ENCODE peak calls at places on chromosome 19, in nine cellular contexts. U, V, L, D, W, I, G, S and J are unnamed samples.
A peak's percentile ranks its signal among the peaks of the same experiment; 100 is the strongest.

GRCh38 chr19:33150852-33151518 is 19.1 kb downstream of the WDR88 start:
- DNase-seq in U (no peak), V (no peak), L (no peak), D (no peak), W (no peak), I (no peak), G (no peak), S (no peak), J (no peak)

GRCh38 chr19:19459707-19460251 is 54.3 kb downstream of the GATAD2A start:
- DNase-seq in U (peak; percentile 82), V (peak; percentile 79), L (no peak), D (no peak), W (no peak), I (peak; percentile 77), G (no peak), S (peak; percentile 41), J (peak; percentile 39)

GRCh38 chr19:17943284-17944221 is 10.7 kb downstream of the CCDC124 start:
- DNase-seq in U (peak; percentile 72), V (no peak), L (no peak), D (no peak), W (no peak), I (no peak), G (no peak), S (no peak), J (no peak)

GRCh38 chr19:19115954-19116353 is 22.3 kb downstream of the TMEM161A start:
- DNase-seq in U (peak; percentile 37), V (no peak), L (peak; percentile 86), D (no peak), W (peak; percentile 54), I (no peak), G (peak; percentile 21), S (peak; percentile 29), J (peak; percentile 58)

GRCh38 chr19:32691291-32691951 is at the start of gene NUDT19:
- DNase-seq in U (peak; percentile 88), V (peak; percentile 87), L (peak; percentile 92), D (peak; percentile 89), W (peak; percentile 89), I (peak; percentile 92), G (no peak), S (peak; percentile 89), J (peak; percentile 87)

GRCh38 chr19:40601061-40601973 is at the start of gene LTBP4:
- DNase-seq in U (peak; percentile 59), V (no peak), L (no peak), D (no peak), W (peak; percentile 67), I (peak; percentile 73), G (no peak), S (no peak), J (peak; percentile 57)

GRCh38 chr19:4327252-4327876 is 11.3 kb downstream of the STAP2 start:
- DNase-seq in U (peak; percentile 90), V (peak; percentile 65), L (no peak), D (peak; percentile 91), W (peak; percentile 78), I (peak; percentile 89), G (no peak), S (peak; percentile 86), J (peak; percentile 83)

GRCh38 chr19:10389863-10390262 is 9.5 kb upstream of the TYK2 start:
- DNase-seq in U (peak; percentile 56), V (no peak), L (peak; percentile 24), D (no peak), W (no peak), I (no peak), G (no peak), S (no peak), J (peak; percentile 53)

GRCh38 chr19:36771275-36772231 is 1.1 kb downstream of the ZNF850 start:
- DNase-seq in U (peak; percentile 82), V (peak; percentile 65), L (no peak), D (peak; percentile 70), W (peak; percentile 62), I (peak; percentile 58), G (peak; percentile 49), S (peak; percentile 62), J (peak; percentile 84)

GRCh38 chr19:892243-892996 is 567 bp downstream of the MED16 start:
- DNase-seq in U (peak; percentile 52), V (no peak), L (no peak), D (no peak), W (no peak), I (peak; percentile 82), G (no peak), S (no peak), J (peak; percentile 51)

GRCh38 chr19:7450243-7451223 is 38.3 kb downstream of the PEX11G start:
- DNase-seq in U (peak; percentile 48), V (no peak), L (no peak), D (no peak), W (no peak), I (no peak), G (peak; percentile 43), S (no peak), J (no peak)

GRCh38 chr19:56253737-56254136 is 18.8 kb upstream of the EDDM13 start:
- DNase-seq in U (peak; percentile 68), V (peak; percentile 29), L (no peak), D (no peak), W (no peak), I (no peak), G (peak; percentile 21), S (no peak), J (no peak)

GRCh38 chr19:29904017-29904416 is 38.0 kb upstream of the URI1 start:
- DNase-seq in U (no peak), V (no peak), L (no peak), D (no peak), W (no peak), I (no peak), G (no peak), S (no peak), J (no peak)

GRCh38 chr19:925912-926594 is at the start of gene ARID3A:
- DNase-seq in U (peak; percentile 75), V (no peak), L (peak; percentile 64), D (no peak), W (peak; percentile 51), I (no peak), G (no peak), S (peak; percentile 56), J (peak; percentile 66)

GRCh38 chr19:33947565-33947964 is 150.9 kb downstream of the KCTD15 start:
- DNase-seq in U (no peak), V (no peak), L (no peak), D (no peak), W (no peak), I (no peak), G (no peak), S (no peak), J (no peak)

GRCh38 chr19:38211206-38211605 is 12.8 kb downstream of the DPF1 start:
- DNase-seq in U (no peak), V (no peak), L (no peak), D (no peak), W (no peak), I (no peak), G (no peak), S (no peak), J (no peak)
- H3K4me3 ChIP-seq in U (peak overlapping the region; percentile 32), V (peak overlapping the region; percentile 45), L (no peak overlapping the region), D (peak overlapping the region; percentile 33), W (no peak overlapping the region), I (no peak overlapping the region), G (no peak overlapping the region), S (peak overlapping the region; percentile 22), J (peak overlapping the region; percentile 46)

GRCh38 chr19:35739275-35740107 is 2.8 kb downstream of the IGFLR1 start:
- DNase-seq in U (no peak), V (no peak), L (no peak), D (no peak), W (no peak), I (no peak), G (no peak), S (no peak), J (no peak)

GRCh38 chr19:35740423-35741215 is 1.6 kb downstream of the IGFLR1 start:
- DNase-seq in U (peak; percentile 99), V (peak; percentile 96), L (peak; percentile 99), D (peak; percentile 99), W (peak; percentile 99), I (peak; percentile 99), G (peak; percentile 86), S (peak; percentile 98), J (peak; percentile 99)

GRCh38 chr19:35738887-35739229 is 3.4 kb downstream of the IGFLR1 start:
- DNase-seq in U (no peak), V (no peak), L (no peak), D (no peak), W (no peak), I (no peak), G (no peak), S (no peak), J (no peak)

GRCh38 chr19:35741216-35741541 is 1.1 kb downstream of the IGFLR1 start:
- DNase-seq in U (no peak), V (no peak), L (no peak), D (no peak), W (no peak), I (no peak), G (no peak), S (no peak), J (no peak)

GRCh38 chr19:35740108-35740422 is 2.2 kb downstream of the IGFLR1 start:
- DNase-seq in U (no peak), V (no peak), L (no peak), D (no peak), W (no peak), I (no peak), G (no peak), S (no peak), J (no peak)
- TF ChIP-seq CTCF in U (no peak), V (no peak), L (no peak), D (no peak), W (no peak), I (no peak), G (no peak), S (no peak), J (no peak)

GRCh38 chr19:50558039-50558438 is 10.2 kb downstream of the LRRC4B start:
- DNase-seq in U (no peak), V (no peak), L (no peak), D (no peak), W (no peak), I (no peak), G (no peak), S (no peak), J (no peak)
- H3K4me3 ChIP-seq in U (no peak overlapping the region), V (no peak overlapping the region), L (no peak overlapping the region), D (no peak overlapping the region), W (no peak overlapping the region), I (no peak overlapping the region), G (no peak overlapping the region), S (no peak overlapping the region), J (no peak overlapping the region)

GRCh38 chr19:51019544-51019925 is at the start of gene KLK10:
- DNase-seq in U (no peak), V (no peak), L (no peak), D (no peak), W (no peak), I (no peak), G (no peak), S (no peak), J (no peak)

GRCh38 chr19:51020988-51021651 is 1.6 kb upstream of the KLK10 start:
- DNase-seq in U (peak; percentile 60), V (peak; percentile 23), L (no peak), D (no peak), W (no peak), I (no peak), G (no peak), S (peak; percentile 34), J (peak; percentile 27)

GRCh38 chr19:51015691-51016267 is 3.7 kb downstream of the KLK10 start:
- DNase-seq in U (no peak), V (no peak), L (no peak), D (no peak), W (no peak), I (no peak), G (no peak), S (no peak), J (no peak)

GRCh38 chr19:51016798-51017683 is 2.5 kb downstream of the KLK10 start:
- DNase-seq in U (peak; percentile 85), V (peak; percentile 16), L (peak; percentile 61), D (no peak), W (no peak), I (peak; percentile 69), G (no peak), S (peak; percentile 77), J (peak; percentile 27)

GRCh38 chr19:51018745-51019543 is 565 bp downstream of the KLK10 start:
- DNase-seq in U (no peak), V (no peak), L (no peak), D (no peak), W (no peak), I (no peak), G (no peak), S (peak; percentile 43), J (no peak)
- TF ChIP-seq CTCF in U (no peak), V (no peak), L (no peak), D (no peak), W (no peak), I (no peak), G (no peak), S (no peak), J (no peak)